ENCODE peak calls at places on chromosomes 12 and 14, in seven cellular contexts. M is occipital lobe; Y is HuH-7; I is mesothelial cell of epicardium; H is H7; J is HCT116; A is CD8-positive, alpha-beta memory T cell. L is an unnamed sample.

GRCh38 chr12:119802472-119802871 is 74.6 kb downstream of the CIT start:
- DNase-seq in I (no peak), A (no peak), H (no peak), Y (no peak), J (no peak), M (peak; percentile 77), L (peak; percentile 75)

GRCh38 chr12:122908915-122909314 is 13.0 kb upstream of the VPS37B start:
- DNase-seq in I (no peak), H (no peak), J (no peak), M (no peak), Y (no peak), A (no peak), L (no peak)

GRCh38 chr14:85317491-85318021 is 212.4 kb upstream of the FLRT2 start:
- DNase-seq in Y (no peak), H (no peak), M (no peak), I (no peak), A (no peak), J (no peak), L (no peak)

GRCh38 chr14:52222901-52223300 is 44.6 kb upstream of the PTGDR start:
- DNase-seq in A (no peak), H (no peak), Y (no peak), M (no peak), I (no peak), J (no peak), L (no peak)

GRCh38 chr14:22520235-22520634 is 68.8 kb downstream of the DAD1 start:
- DNase-seq in M (no peak), H (no peak), J (no peak), I (no peak), Y (no peak), A (no peak), L (no peak)

GRCh38 chr14:86257973-86258372 is 728.0 kb downstream of the FLRT2 start:
- DNase-seq in Y (no peak), H (no peak), I (no peak), M (no peak), J (no peak), A (no peak), L (no peak)

GRCh38 chr12:52390739-52391617 is 5.5 kb upstream of the KRT84 start:
- DNase-seq in J (peak; percentile 24), A (no peak), I (no peak), Y (peak; percentile 53), M (no peak), H (peak; percentile 79), L (peak; percentile 8)

GRCh38 chr12:114902665-114903393 is 218.9 kb upstream of the TBX3 start:
- DNase-seq in Y (no peak), M (no peak), I (no peak), J (no peak), A (no peak), H (no peak), L (no peak)

GRCh38 chr14:46661728-46662127 is 10.1 kb upstream of the RPL10L start:
- DNase-seq in I (no peak), A (no peak), M (no peak), H (peak; percentile 9), Y (no peak), J (peak; percentile 0), L (no peak)

GRCh38 chr12:27109339-27110023 is 27.1 kb upstream of the C12orf71 start:
- DNase-seq in M (no peak), I (no peak), Y (no peak), H (no peak), A (no peak), J (no peak), L (no peak)

GRCh38 chr12:10143205-10143604 is 13.2 kb upstream of the CLEC7A start:
- DNase-seq in H (no peak), I (no peak), Y (no peak), J (no peak), M (no peak), A (no peak), L (no peak)

GRCh38 chr12:81208193-81208946 is 130.5 kb downstream of the ACSS3 start:
- DNase-seq in J (no peak), Y (no peak), H (no peak), M (no peak), A (no peak), I (no peak), L (no peak)

GRCh38 chr12:89529738-89530137 is 3.9 kb upstream of the POC1B start:
- DNase-seq in J (no peak), M (no peak), A (no peak), H (peak; percentile 43), Y (peak; percentile 48), I (no peak), L (peak; percentile 41)

GRCh38 chr12:6460751-6461371 is 9.0 kb downstream of the TAPBPL start:
- DNase-seq in J (no peak), I (no peak), M (no peak), Y (no peak), A (no peak), H (no peak), L (no peak)

GRCh38 chr12:124744659-124745467 is 118.8 kb downstream of the SCARB1 start:
- DNase-seq in I (no peak), H (peak; percentile 95), Y (peak; percentile 53), M (no peak), A (no peak), J (peak; percentile 76), L (no peak)

GRCh38 chr12:113174461-113175384 is 10.6 kb downstream of the DDX54 start:
- DNase-seq in Y (peak; percentile 88), H (peak; percentile 96), M (peak; percentile 42), J (no peak), A (peak; percentile 81), I (peak; percentile 63), L (peak; percentile 75)

GRCh38 chr14:105019861-105020814 is 745 bp downstream of the CDCA4 start:
- DNase-seq in A (peak; percentile 80), M (no peak), H (peak; percentile 78), J (no peak), Y (no peak), I (peak; percentile 47), L (peak; percentile 74)

L was measured in cardiac muscle cell.